ENCODE peak calls at places on chromosomes 5 and 9, in nine cellular contexts. H, O, S, L, T, V, M, G and E are unnamed samples. For H3K9me3, the result is how much of the 10 kb centered on the place peaks cover.

GRCh38 chr9:137907776-137908175 is 30.2 kb downstream of the CACNA1B start:
- DNase-seq in H (no peak), O (no peak), S (no peak), L (no peak), T (no peak), V (no peak), M (no peak), G (no peak), E (no peak)

GRCh38 chr5:17398866-17399835 is 98.9 kb upstream of the TAF11L2 start:
- DNase-seq in H (no peak), O (no peak), S (no peak), L (no peak), T (no peak), V (no peak), M (no peak), G (no peak), E (no peak)

GRCh38 chr5:73901045-73901444 is 275.0 kb downstream of the ARHGEF28 start:
- DNase-seq in H (peak), O (no peak), S (no peak), L (peak), T (peak), V (no peak), M (peak), G (no peak), E (peak)

GRCh38 chr5:181215997-181216982 is 6.8 kb upstream of the TRIM41 start:
- DNase-seq in H (no peak), O (no peak), S (no peak), L (no peak), T (no peak), V (no peak), M (peak), G (no peak), E (no peak)

GRCh38 chr5:144309265-144309664 is 138.6 kb downstream of the KCTD16 start:
- DNase-seq in H (no peak), O (no peak), S (no peak), L (no peak), T (no peak), V (no peak), M (no peak), G (no peak), E (no peak)

GRCh38 chr9:76162109-76162730 is 232.0 kb downstream of the RFK start:
- DNase-seq in H (no peak), O (no peak), S (no peak), L (no peak), T (no peak), V (no peak), M (no peak), G (no peak), E (no peak)

GRCh38 chr9:124365045-124365444 is 50.2 kb downstream of the PSMB7 start:
- DNase-seq in H (no peak), O (no peak), S (no peak), L (no peak), T (no peak), V (no peak), M (no peak), G (no peak), E (no peak)

GRCh38 chr9:104835163-104835562 is 71.2 kb downstream of the NIPSNAP3B start:
- DNase-seq in H (no peak), O (no peak), S (no peak), L (no peak), T (no peak), V (no peak), M (no peak), G (no peak), E (no peak)

GRCh38 chr9:96771124-96771523 is 6.8 kb downstream of the ZNF510 start:
- DNase-seq in H (no peak), O (no peak), S (no peak), L (no peak), T (no peak), V (no peak), M (no peak), G (no peak), E (no peak)
- H3K9me3 ChIP-seq in H (under half), O (half or more), S (half or more), L (under half), T (half or more), V (under half), M (half or more), G (half or more), E (under half)

GRCh38 chr5:69444127-69444754 is 29.3 kb downstream of the MARVELD2 start:
- DNase-seq in H (no peak), O (no peak), S (no peak), L (no peak), T (no peak), V (peak), M (no peak), G (no peak), E (no peak)
- TF ChIP-seq POLR2A in H (no peak), O (no peak), S (no peak), L (no peak), T (no peak), V (no peak), M (no peak), G (no peak), E (no peak)

DNA sequence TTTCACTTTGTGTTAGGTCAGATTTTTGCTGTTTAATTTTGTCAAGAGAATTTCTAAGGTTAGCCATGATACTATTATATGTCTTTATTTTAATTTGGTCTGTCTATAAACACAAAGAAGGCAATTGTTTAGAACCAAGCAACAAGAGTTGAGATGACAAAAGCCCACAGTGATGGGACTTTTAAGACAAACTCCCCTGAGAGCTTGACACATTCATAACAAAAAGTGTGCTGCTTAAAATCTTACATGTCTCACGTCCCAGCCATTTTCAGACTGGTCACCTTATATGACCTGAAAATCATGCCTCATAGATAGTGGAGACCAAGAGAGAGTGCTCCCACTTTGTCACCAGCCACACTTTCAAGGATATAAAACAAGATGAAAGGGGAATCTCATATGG is 21.6 kb upstream of the NNT start:
- DNase-seq in H (no peak), O (no peak), S (no peak), L (no peak), T (no peak), V (no peak), M (no peak), G (no peak), E (no peak)
- H3K9me3 ChIP-seq in H (under half), O (under half), S (under half), L (under half), T (under half), V (under half), M (under half), G (under half), E (under half)

GRCh38 chr9:86126998-86127972 is 27.9 kb upstream of the GOLM1 start:
- DNase-seq in H (peak), O (no peak), S (no peak), L (peak), T (peak), V (peak), M (peak), G (no peak), E (peak)
- TF ChIP-seq POLR2A in H (no peak), O (no peak), S (no peak), L (no peak), T (no peak), V (no peak), M (no peak), G (no peak), E (no peak)

GRCh38 chr5:179259731-179260323 is 85.4 kb downstream of the ADAMTS2 start:
- DNase-seq in H (no peak), O (peak), S (peak), L (no peak), T (no peak), V (peak), M (no peak), G (no peak), E (no peak)
- H3K9me3 ChIP-seq in H (under half), O (under half), S (under half), L (under half), T (under half), V (under half), M (under half), G (under half), E (under half)

GRCh38 chr5:94818904-94819303 is 200.4 kb downstream of the SLF1 start:
- DNase-seq in H (no peak), O (no peak), S (no peak), L (no peak), T (no peak), V (no peak), M (no peak), G (no peak), E (no peak)
- TF ChIP-seq POLR2A in H (no peak), O (no peak), S (no peak), L (no peak), T (no peak), V (no peak), M (no peak), G (no peak), E (no peak)

DNA sequence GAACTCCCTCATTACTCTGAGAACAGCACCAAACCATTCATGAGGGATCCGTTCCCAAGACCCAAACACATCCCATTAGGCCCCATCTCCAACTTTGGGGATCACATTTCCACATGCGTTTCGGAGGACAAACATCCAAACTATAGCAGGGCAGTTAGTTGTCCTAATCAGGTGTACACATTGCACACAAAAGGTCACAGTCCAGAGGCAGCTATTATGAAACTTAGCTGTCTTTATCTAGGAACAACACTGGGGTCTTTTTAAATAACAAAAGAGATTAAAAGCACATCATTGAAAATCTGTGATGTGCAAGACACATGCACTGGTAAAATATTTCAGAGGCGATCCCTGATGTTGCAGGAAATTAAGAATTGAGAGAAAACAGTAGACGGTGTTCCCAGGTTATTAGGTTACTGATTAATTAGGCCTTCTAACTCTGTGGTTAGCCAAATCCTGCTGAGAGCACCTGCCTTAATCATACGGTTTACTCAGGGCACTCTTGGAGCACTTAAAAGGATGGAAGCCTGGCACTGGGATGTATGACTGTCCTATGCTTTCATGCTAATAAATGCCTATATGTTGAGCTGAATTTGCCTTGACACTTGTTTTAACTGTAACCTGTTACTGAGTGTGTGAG is 1574.5 kb upstream of the WWC1 start:
- DNase-seq in H (no peak), O (no peak), S (no peak), L (no peak), T (no peak), V (no peak), M (no peak), G (no peak), E (no peak)
- H3K9me3 ChIP-seq in H (under half), O (under half), S (under half), L (under half), T (under half), V (under half), M (under half), G (under half), E (under half)

DNA sequence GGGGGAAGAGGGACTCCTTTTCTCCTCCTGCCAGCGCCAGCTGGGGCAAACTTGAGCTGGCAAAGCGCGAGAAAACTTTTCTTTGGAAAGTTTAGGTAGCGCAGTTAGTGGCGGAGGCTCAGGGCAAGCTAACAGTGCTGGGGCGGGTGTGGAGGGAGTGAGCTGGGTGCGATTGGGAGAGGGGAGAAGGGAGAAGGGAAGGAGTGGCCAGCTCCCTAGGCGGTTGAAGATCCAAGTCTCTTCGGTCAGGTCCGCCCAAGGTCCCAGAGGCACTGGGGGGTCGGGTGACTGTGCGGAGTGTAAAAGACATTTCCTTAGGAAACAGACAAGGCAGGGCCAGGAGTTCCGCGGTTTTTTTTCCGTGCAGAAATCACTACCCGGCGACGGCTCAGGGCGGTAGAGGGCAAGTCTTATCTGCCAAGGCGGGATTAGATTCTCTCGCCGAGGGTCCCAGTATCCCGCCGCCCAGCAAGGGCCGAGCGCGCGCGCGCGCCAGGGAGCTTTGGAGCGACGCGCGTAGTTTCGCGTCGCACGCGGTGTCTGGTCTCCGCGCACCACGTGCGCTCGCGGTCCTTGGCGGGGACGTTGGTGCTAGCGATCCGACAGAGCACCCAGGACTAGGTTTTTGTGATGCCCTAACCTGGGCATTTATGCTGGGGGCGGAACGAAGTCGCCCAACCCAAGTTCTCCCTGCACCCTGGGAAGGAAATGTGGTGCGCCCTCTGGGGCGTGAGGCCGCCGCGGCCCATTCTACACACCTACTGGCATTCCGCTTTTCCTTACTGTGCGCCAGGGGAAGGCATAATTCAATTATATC is 33.7 kb upstream of the NFIB start:
- DNase-seq in H (no peak), O (no peak), S (no peak), L (peak), T (peak), V (no peak), M (peak), G (no peak), E (no peak)
- TF ChIP-seq POLR2A in H (no peak), O (no peak), S (no peak), L (no peak), T (no peak), V (no peak), M (peak), G (no peak), E (peak)